ENCODE peak calls at places on chromosomes 11 and 22, in five cellular contexts. P is transverse colon, H is IMR-90, B is pancreas, M is substantia nigra. D is an unnamed sample.

GRCh38 chr22:47920380-47920959 is 1158.0 kb downstream of the TBC1D22A start:
- DNase-seq in B (no peak), P (no peak), H (no peak), M (no peak), D (no peak)

GRCh38 chr11:299081-299891 is at the start of gene IFITM5:
- DNase-seq in M (no peak), P (no peak), H (no peak), B (no peak), D (no peak)

GRCh38 chr11:69982675-69983570 is 95.2 kb upstream of the ANO1 start:
- DNase-seq in B (no peak), P (no peak), M (no peak), H (no peak), D (no peak)

GRCh38 chr11:70675697-70676374 is 277.5 kb downstream of the CTTN start:
- DNase-seq in P (peak), M (no peak), B (no peak), H (no peak), D (no peak)

GRCh38 chr11:8581300-8581699 is 12.7 kb downstream of the STK33 start:
- DNase-seq in P (no peak), B (no peak), M (no peak), H (peak), D (no peak)

GRCh38 chr11:26070981-26071380 is 260.9 kb upstream of the ANO3 start:
- DNase-seq in H (no peak), P (no peak), B (no peak), M (no peak), D (no peak)

GRCh38 chr11:109304159-109304558 is 117.8 kb upstream of the C11orf87 start:
- DNase-seq in P (no peak), M (no peak), H (peak), B (no peak), D (no peak)

GRCh38 chr11:7599209-7599608 is 74.1 kb downstream of the CYB5R2 start:
- DNase-seq in P (no peak), H (no peak), B (no peak), M (no peak), D (no peak)

GRCh38 chr11:118267486-118267885 is 3.4 kb upstream of the MPZL2 start:
- DNase-seq in P (no peak), H (no peak), B (no peak), M (no peak), D (no peak)

GRCh38 chr11:71562120-71562519 is 3.2 kb upstream of the KRTAP5-10 start:
- DNase-seq in P (no peak), H (no peak), B (no peak), M (no peak), D (no peak)

GRCh38 chr11:30967579-30967978 is 381.4 kb upstream of the MPPED2 start:
- DNase-seq in P (no peak), H (no peak), M (no peak), B (no peak), D (no peak)

GRCh38 chr11:61752117-61752924 is at the start of gene MYRF:
- DNase-seq in B (no peak), M (peak), H (peak), P (peak), D (no peak)

GRCh38 chr22:17319541-17319940 is 49.7 kb upstream of the CECR2 start:
- DNase-seq in B (no peak), M (no peak), P (no peak), H (no peak), D (no peak)

GRCh38 chr11:40100204-40100603 is 1359.2 kb downstream of the LRRC4C start:
- DNase-seq in H (no peak), M (no peak), P (no peak), B (no peak), D (no peak)

GRCh38 chr11:3984896-3985295 is 109.7 kb upstream of the RRM1 start:
- DNase-seq in H (peak), P (no peak), M (no peak), B (no peak), D (no peak)

GRCh38 chr11:86687083-86687799 is 14.8 kb upstream of the ME3 start:
- DNase-seq in B (peak), H (no peak), M (no peak), P (no peak), D (no peak)

GRCh38 chr11:67271548-67272284 is 5.4 kb downstream of the GRK2 start:
- DNase-seq in P (peak), H (no peak), B (no peak), M (no peak), D (no peak)

GRCh38 chr11:62456630-62457029 is 37.8 kb downstream of the SCGB1A1 start:
- DNase-seq in P (no peak), H (no peak), B (no peak), M (no peak), D (no peak)

GRCh38 chr11:119928047-119928446 is 199.0 kb upstream of the NECTIN1 start:
- DNase-seq in P (no peak), H (no peak), B (no peak), M (no peak), D (no peak)

GRCh38 chr11:61491736-61492395 is 16.7 kb upstream of the LRRC10B start:
- DNase-seq in B (no peak), P (no peak), H (no peak), M (no peak), D (no peak)

GRCh38 chr11:69101792-69102152 is 53.0 kb downstream of the TPCN2 start:
- DNase-seq in M (no peak), H (no peak), P (no peak), B (no peak), D (no peak)

GRCh38 chr22:39300198-39300830 is 19.1 kb downstream of the RPL3 start:
- DNase-seq in M (peak), P (peak), H (no peak), B (no peak), D (no peak)

GRCh38 chr11:16604784-16605439 is 133.5 kb upstream of the C11orf58 start:
- DNase-seq in P (peak), M (no peak), B (peak), H (peak), D (no peak)
- H3K27ac ChIP-seq in P (peak), M (peak), B (peak), H (peak), D (peak)

GRCh38 chr11:45041556-45041955 is 90.9 kb upstream of the TP53I11 start:
- DNase-seq in M (no peak), H (no peak), B (no peak), P (no peak), D (no peak)
- H3K27ac ChIP-seq in M (no peak), H (no peak), B (no peak), P (no peak), D (no peak)

DNA sequence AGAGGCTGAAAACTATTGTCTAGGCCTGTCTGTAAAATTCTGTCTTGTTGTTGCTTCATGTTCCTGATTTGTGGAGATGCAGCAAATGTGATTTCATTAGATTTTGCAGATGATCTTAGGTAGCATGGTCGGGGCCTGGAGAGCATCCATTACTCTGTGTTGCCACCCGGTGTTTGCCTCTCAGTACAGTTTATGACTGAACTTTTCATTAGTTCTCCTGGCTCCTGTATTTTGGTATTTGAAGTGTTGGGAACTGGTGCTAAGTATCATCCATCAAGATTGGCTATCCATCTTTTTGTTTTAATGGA is 7.7 kb downstream of the YWHAH start:
- DNase-seq in M (no peak), B (no peak), P (no peak), H (no peak), D (no peak)
- H3K27ac ChIP-seq in M (no peak), B (peak), P (peak), H (no peak), D (peak)

GRCh38 chr22:30701872-30702271 is 7.2 kb downstream of the OSBP2 start:
- DNase-seq in P (no peak), H (peak), B (no peak), M (no peak), D (no peak)

GRCh38 chr22:30702856-30703255 is 8.2 kb downstream of the OSBP2 start:
- DNase-seq in B (no peak), H (no peak), M (no peak), P (no peak), D (no peak)

GRCh38 chr22:30705710-30706651 is 11.3 kb downstream of the OSBP2 start:
- DNase-seq in M (no peak), P (peak), B (no peak), H (peak), D (no peak)

DNA sequence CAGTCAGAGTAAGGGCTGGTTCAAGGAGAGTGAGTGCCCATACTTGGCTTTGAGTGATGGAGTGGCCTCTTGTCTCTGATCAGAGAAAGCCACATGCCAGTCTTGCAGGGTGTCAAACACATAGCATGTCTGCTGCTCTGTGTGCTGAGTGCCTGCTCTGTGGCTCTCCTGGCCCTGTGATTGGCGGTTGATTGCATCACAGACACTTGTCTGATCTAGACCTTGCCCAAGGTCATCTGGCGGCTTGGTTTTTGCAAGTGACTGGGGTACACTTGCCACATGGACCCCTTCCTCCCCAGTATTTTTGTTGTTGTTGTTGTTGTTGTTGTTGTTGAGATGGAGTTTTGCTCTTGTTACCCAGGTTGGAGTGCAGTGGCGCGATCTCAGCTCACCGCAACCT is 10.3 kb downstream of the OSBP2 start:
- DNase-seq in P (no peak), M (no peak), H (no peak), B (no peak), D (no peak)
- H3K27ac ChIP-seq in P (no peak), M (no peak), H (no peak), B (no peak), D (no peak)

GRCh38 chr11:77604281-77604680 is 14.5 kb downstream of the AQP11 start:
- DNase-seq in M (no peak), P (no peak), B (no peak), H (no peak), D (no peak)

GRCh38 chr11:77596626-77597025 is 6.9 kb downstream of the AQP11 start:
- DNase-seq in H (peak), M (no peak), P (no peak), B (no peak), D (no peak)

GRCh38 chr11:77598195-77598594 is 8.4 kb downstream of the AQP11 start:
- DNase-seq in M (no peak), H (no peak), B (no peak), P (no peak), D (no peak)

GRCh38 chr11:77602385-77603105 is 12.8 kb downstream of the AQP11 start:
- DNase-seq in M (no peak), P (no peak), H (peak), B (no peak), D (no peak)
- H3K27ac ChIP-seq in M (peak), P (peak), H (peak), B (peak), D (no peak)

D was measured in thoracic aorta.